ENCODE peak calls at places on chromosomes 1 and 21, in ten cellular contexts. W is A549, S is breast epithelium, T is body of pancreas, A is prostate gland, U is transverse colon, Z is testis, C is heart left ventricle, V is stomach, Y is sigmoid colon. N is an unnamed sample.

GRCh38 chr1:247064309-247064708 is 14.3 kb downstream of the ZNF670 start:
- DNase-seq in V (no peak), C (no peak), A (no peak), Z (no peak), Y (no peak), U (no peak), W (no peak), S (no peak), T (no peak), N (no peak)

GRCh38 chr1:21653744-21654100 is 15.4 kb downstream of the RAP1GAP start:
- DNase-seq in S (no peak), T (no peak), Z (no peak), W (no peak), C (peak; percentile 26), U (no peak), Y (no peak), V (no peak), A (no peak), N (peak; percentile 75)

GRCh38 chr1:151945725-151946365 is 36.5 kb upstream of the THEM4 start:
- DNase-seq in W (peak; percentile 90), Z (peak; percentile 67), V (peak; percentile 73), S (peak; percentile 92), Y (peak; percentile 95), U (peak; percentile 89), T (peak; percentile 67), C (peak; percentile 82), A (peak; percentile 55), N (peak; percentile 54)

GRCh38 chr1:165829888-165830287 is 2.5 kb downstream of the UCK2 start:
- DNase-seq in A (no peak), Y (no peak), Z (no peak), C (no peak), W (no peak), S (no peak), V (no peak), T (no peak), U (no peak), N (no peak)

GRCh38 chr1:36529762-36530260 is 47.1 kb upstream of the CSF3R start:
- DNase-seq in T (no peak), Y (peak; percentile 29), Z (no peak), C (no peak), S (no peak), W (no peak), V (no peak), A (no peak), U (no peak), N (no peak)

GRCh38 chr1:160238408-160238807 is 23.9 kb downstream of the DCAF8 start:
- DNase-seq in Z (no peak), U (no peak), W (no peak), S (no peak), A (no peak), V (no peak), Y (no peak), T (no peak), C (no peak), N (no peak)

GRCh38 chr1:25754421-25755195 is 45.4 kb upstream of the SELENON start:
- DNase-seq in V (no peak), T (no peak), Y (no peak), W (no peak), S (no peak), Z (no peak), A (peak; percentile 46), U (no peak), C (no peak), N (no peak)

GRCh38 chr21:34722684-34723300 is 54.0 kb downstream of the CLIC6 start:
- DNase-seq in Z (peak; percentile 36), T (no peak), V (no peak), Y (no peak), A (no peak), S (no peak), U (no peak), C (no peak), W (no peak), N (no peak)

DNA sequence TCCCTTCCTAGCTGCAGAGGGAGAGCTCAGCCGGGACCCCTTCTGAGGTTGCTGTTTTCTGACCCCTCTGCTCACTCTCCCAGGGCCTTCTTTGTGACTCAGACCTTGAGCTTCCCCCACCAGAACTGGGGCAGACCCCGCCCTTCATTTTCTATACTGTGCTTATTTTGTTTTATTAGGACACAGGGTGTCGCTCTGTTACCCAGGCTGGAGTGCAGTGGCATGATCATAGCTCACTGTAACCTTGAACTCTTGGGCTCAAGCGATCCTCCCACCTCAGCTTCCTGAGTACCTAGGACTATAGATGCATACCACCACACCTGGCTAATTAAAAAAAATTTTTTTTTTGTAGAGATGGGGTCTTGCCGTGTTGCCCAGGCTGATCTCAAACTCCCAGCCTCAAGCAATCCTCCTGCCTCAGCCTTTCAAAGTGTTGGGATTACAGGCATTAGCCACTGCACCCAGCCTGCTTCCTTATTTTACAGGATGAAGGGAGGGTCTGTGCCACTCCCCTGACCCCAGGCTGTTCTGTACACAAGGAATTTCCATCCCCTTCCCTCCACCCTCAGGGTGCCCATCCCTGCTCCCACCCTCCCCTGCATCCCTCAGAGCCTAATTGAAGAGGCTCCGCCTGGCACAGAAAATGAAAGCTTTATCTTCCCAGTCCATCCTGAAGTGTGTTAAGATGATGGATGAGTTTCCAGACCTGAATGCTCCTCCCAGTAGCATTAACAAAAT is 195.2 kb upstream of the POU3F1 start:
- DNase-seq in A (no peak), Y (no peak), W (no peak), C (no peak), V (no peak), U (no peak), T (no peak), S (no peak), Z (no peak), N (no peak)
- H3K27ac ChIP-seq in A (no peak overlapping the region), Y (no peak overlapping the region), W (no peak overlapping the region), C (no peak overlapping the region), V (no peak overlapping the region), U (no peak overlapping the region), T (no peak overlapping the region), S (no peak overlapping the region), Z (no peak overlapping the region), N (no peak overlapping the region)

GRCh38 chr1:15428815-15429435 is 9.3 kb upstream of the CTRC start:
- DNase-seq in S (no peak), V (no peak), U (no peak), Z (no peak), C (no peak), A (no peak), Y (no peak), T (no peak), W (no peak), N (no peak)

GRCh38 chr1:15432327-15432726 is 5.9 kb upstream of the CTRC start:
- DNase-seq in U (no peak), A (no peak), W (no peak), Z (no peak), S (no peak), T (peak; percentile 95), C (no peak), Y (no peak), V (peak; percentile 59), N (peak; percentile 50)

GRCh38 chr1:15429701-15430149 is 8.5 kb upstream of the CTRC start:
- DNase-seq in Z (no peak), C (no peak), U (no peak), T (no peak), W (no peak), Y (no peak), A (no peak), V (no peak), S (no peak), N (no peak)

GRCh38 chr1:15431571-15431948 is 6.7 kb upstream of the CTRC start:
- DNase-seq in C (no peak), V (no peak), S (no peak), Z (no peak), W (no peak), A (no peak), T (no peak), U (no peak), Y (no peak), N (no peak)

GRCh38 chr1:15430787-15431570 is 7.3 kb upstream of the CTRC start:
- DNase-seq in Y (no peak), V (peak; percentile 82), W (no peak), S (peak; percentile 36), A (peak; percentile 57), Z (peak; percentile 87), T (peak; percentile 89), U (peak; percentile 83), C (peak; percentile 82), N (peak; percentile 59)
- TF ChIP-seq POLR2A in Y (no peak), V (no peak), W (no peak), S (no peak), A (no peak), Z (no peak), T (no peak), U (peak; percentile 25), C (no peak), N (no peak)

DNA sequence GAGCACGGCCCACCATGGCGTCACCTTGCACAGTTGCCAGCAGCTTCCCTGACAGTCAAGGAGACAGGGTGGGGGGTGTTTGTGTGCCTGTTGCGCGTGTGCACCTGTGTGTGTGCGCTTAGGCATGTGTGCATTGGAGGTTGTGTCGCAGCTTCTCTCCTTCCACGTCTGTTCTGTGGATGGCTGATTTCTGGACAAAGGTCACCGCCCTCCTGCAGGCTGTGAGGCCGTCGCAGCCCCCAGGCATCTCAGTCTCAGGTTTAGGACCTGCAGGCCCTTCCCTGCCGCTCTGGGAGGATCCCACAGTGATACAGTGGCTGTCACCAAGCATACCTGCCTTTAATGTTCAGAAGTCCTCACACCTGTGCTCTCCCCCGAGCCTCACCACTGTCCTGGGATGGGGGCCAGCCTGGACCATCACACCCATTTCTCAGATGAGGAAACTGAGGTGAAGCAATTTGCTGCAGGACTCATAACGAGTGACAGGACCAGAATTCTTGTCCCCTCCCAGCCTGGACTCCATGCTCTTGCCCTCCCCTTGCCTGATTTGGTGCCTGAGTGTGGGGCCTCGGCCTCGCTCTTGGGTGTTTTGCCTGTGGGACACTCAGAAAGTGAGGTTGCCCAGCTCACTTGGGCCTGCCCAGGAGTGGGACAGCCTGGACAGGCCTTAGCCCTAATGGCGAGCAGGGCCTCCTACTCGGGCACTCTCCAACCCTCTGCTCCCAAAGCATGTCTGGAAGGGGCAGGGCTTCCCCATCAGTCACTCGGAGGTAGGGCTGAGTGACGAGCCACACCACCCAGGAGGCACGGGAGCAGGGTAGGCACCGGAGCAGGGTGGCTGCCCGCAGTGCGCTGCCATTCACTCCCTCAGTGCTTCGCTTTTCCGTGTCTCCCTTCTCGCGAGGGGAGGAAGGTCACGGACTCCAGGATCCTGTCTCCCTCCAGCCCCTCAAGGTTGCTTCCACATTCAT is 22.6 kb downstream of the COQ8A start:
- DNase-seq in Z (no peak), C (no peak), T (no peak), U (no peak), Y (peak; percentile 29), V (no peak), S (no peak), A (no peak), W (no peak), N (no peak)
- H3K27ac ChIP-seq in Z (no peak overlapping the region), C (peak overlapping the region; percentile 69), T (no peak overlapping the region), U (no peak overlapping the region), Y (no peak overlapping the region), V (no peak overlapping the region), S (no peak overlapping the region), A (no peak overlapping the region), W (no peak overlapping the region), N (no peak overlapping the region)

GRCh38 chr1:3731543-3731942 is 20.7 kb upstream of the CCDC27 start:
- DNase-seq in C (peak; percentile 57), V (no peak), Y (no peak), W (no peak), T (no peak), Z (no peak), A (no peak), U (no peak), S (no peak), N (no peak)

GRCh38 chr1:3730556-3731247 is 21.5 kb upstream of the CCDC27 start:
- DNase-seq in C (peak; percentile 40), V (no peak), Z (no peak), S (no peak), T (no peak), Y (no peak), U (no peak), W (no peak), A (no peak), N (peak; percentile 43)

GRCh38 chr1:3732747-3733602 is 19.3 kb upstream of the CCDC27 start:
- DNase-seq in U (no peak), V (no peak), S (no peak), W (no peak), Z (no peak), C (peak; percentile 66), Y (no peak), A (no peak), T (no peak), N (no peak)

GRCh38 chr1:3733603-3734591 is 18.4 kb upstream of the CCDC27 start:
- DNase-seq in T (no peak), C (peak; percentile 53), Y (no peak), S (no peak), V (no peak), W (no peak), Z (no peak), U (no peak), A (no peak), N (no peak)

DNA sequence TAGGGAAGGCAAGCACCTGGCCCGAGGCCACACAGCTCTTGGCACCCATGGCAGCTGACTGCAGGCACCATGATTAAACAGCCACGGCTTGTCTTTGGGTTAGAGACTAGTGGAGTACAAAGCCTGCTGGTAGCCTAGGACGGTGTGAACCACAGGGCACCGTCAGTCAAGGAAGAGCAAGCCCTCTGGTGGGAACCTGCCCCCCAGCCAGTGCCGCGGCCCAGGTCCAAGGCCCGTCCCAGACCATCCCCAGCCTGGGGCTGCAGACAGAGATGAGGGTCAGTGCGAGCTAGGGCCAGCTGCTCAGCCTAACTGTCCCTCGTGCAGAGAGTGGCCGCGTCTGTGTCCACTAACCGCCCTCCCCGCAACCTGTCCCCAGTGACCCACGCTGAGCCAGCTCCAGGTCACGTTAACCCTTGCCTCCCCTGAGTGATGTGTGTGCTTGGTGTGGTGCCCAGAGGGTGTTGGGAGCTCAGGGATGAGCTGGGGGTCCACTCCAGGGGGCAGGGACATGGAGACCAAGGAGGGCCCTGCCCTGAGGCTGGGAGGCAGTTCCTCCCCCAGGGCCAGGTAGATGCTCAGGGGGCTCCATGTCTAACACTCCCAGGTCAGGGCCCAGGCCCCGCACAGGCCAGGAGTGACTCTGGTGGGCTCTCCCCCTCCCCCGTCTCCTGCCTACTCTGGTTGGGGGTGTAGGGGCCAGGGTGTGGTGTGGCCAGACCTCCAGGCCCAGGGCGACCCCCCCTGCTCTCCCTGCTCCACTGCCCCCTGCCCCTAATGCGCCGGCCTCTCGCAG is 20.1 kb upstream of the CCDC27 start:
- DNase-seq in T (no peak), W (no peak), A (no peak), S (no peak), C (peak; percentile 37), V (no peak), Y (no peak), U (no peak), Z (no peak), N (no peak)
- TF ChIP-seq POLR2A in T (no peak), W (no peak), A (no peak), S (no peak), C (no peak), V (no peak), Y (no peak), U (no peak), Z (no peak), N (no peak)